ENCODE peak calls at places on chromosomes 16 and 17, in ten cellular contexts. One of them, this sample, is unnamed.

GRCh38 chr17:76053230-76054111 is 18.8 kb downstream of the SRP68 start:
- DNase-seq in HL-60: no peak
- DNase-seq in CD8-positive, alpha-beta T cell: no peak
- DNase-seq in suprapubic skin: no peak
- DNase-seq in Calu3: peak; percentile 48
- DNase-seq in GM13977: no peak
- DNase-seq in GM10248: no peak
- DNase-seq in sigmoid colon: no peak
- DNase-seq in type B pancreatic cell: no peak
- DNase-seq in Peyer's patch: no peak
- DNase-seq in this sample: no peak

GRCh38 chr16:17204248-17205043 is 266.3 kb downstream of the XYLT1 start:
- DNase-seq in HL-60: no peak
- DNase-seq in CD8-positive, alpha-beta T cell: no peak
- DNase-seq in suprapubic skin: no peak
- DNase-seq in Calu3: no peak
- DNase-seq in GM13977: no peak
- DNase-seq in GM10248: no peak
- DNase-seq in sigmoid colon: no peak
- DNase-seq in type B pancreatic cell: no peak
- DNase-seq in Peyer's patch: no peak
- DNase-seq in this sample: no peak

GRCh38 chr17:74994440-74994839 is 7.0 kb downstream of the CDR2L start:
- DNase-seq in HL-60: no peak
- DNase-seq in CD8-positive, alpha-beta T cell: no peak
- DNase-seq in suprapubic skin: no peak
- DNase-seq in Calu3: no peak
- DNase-seq in GM13977: no peak
- DNase-seq in GM10248: no peak
- DNase-seq in sigmoid colon: no peak
- DNase-seq in type B pancreatic cell: no peak
- DNase-seq in Peyer's patch: no peak
- DNase-seq in this sample: no peak

GRCh38 chr17:82937411-82938371 is 97.9 kb upstream of the ZNF750 start:
- DNase-seq in HL-60: no peak
- DNase-seq in CD8-positive, alpha-beta T cell: no peak
- DNase-seq in suprapubic skin: peak; percentile 66
- DNase-seq in Calu3: no peak
- DNase-seq in GM13977: no peak
- DNase-seq in GM10248: no peak
- DNase-seq in sigmoid colon: peak; percentile 45
- DNase-seq in type B pancreatic cell: peak; percentile 65
- DNase-seq in Peyer's patch: no peak
- DNase-seq in this sample: no peak

GRCh38 chr16:22296225-22297113 is 740 bp upstream of the POLR3E start:
- DNase-seq in HL-60: no peak
- DNase-seq in CD8-positive, alpha-beta T cell: no peak
- DNase-seq in suprapubic skin: no peak
- DNase-seq in Calu3: no peak
- DNase-seq in GM13977: no peak
- DNase-seq in GM10248: no peak
- DNase-seq in sigmoid colon: peak; percentile 64
- DNase-seq in type B pancreatic cell: no peak
- DNase-seq in Peyer's patch: no peak
- DNase-seq in this sample: no peak

GRCh38 chr16:50300942-50301625 is 34.7 kb downstream of the ADCY7 start:
- DNase-seq in HL-60: no peak
- DNase-seq in CD8-positive, alpha-beta T cell: no peak
- DNase-seq in suprapubic skin: peak; percentile 79
- DNase-seq in Calu3: no peak
- DNase-seq in GM13977: no peak
- DNase-seq in GM10248: no peak
- DNase-seq in sigmoid colon: peak; percentile 62
- DNase-seq in type B pancreatic cell: no peak
- DNase-seq in Peyer's patch: no peak
- DNase-seq in this sample: no peak

GRCh38 chr17:63997341-63998048 is 656 bp upstream of the PRR29 start:
- DNase-seq in HL-60: no peak
- DNase-seq in CD8-positive, alpha-beta T cell: no peak
- DNase-seq in suprapubic skin: peak; percentile 69
- DNase-seq in Calu3: no peak
- DNase-seq in GM13977: no peak
- DNase-seq in GM10248: no peak
- DNase-seq in sigmoid colon: peak; percentile 60
- DNase-seq in type B pancreatic cell: no peak
- DNase-seq in Peyer's patch: no peak
- DNase-seq in this sample: no peak

GRCh38 chr17:14619821-14620220 is 318.9 kb downstream of the HS3ST3B1 start:
- DNase-seq in HL-60: no peak
- DNase-seq in CD8-positive, alpha-beta T cell: no peak
- DNase-seq in suprapubic skin: no peak
- DNase-seq in Calu3: no peak
- DNase-seq in GM13977: no peak
- DNase-seq in GM10248: no peak
- DNase-seq in sigmoid colon: no peak
- DNase-seq in type B pancreatic cell: no peak
- DNase-seq in Peyer's patch: no peak
- DNase-seq in this sample: no peak

GRCh38 chr17:45286286-45286685 is 24.4 kb upstream of the SPATA32 start:
- DNase-seq in HL-60: no peak
- DNase-seq in CD8-positive, alpha-beta T cell: no peak
- DNase-seq in suprapubic skin: no peak
- DNase-seq in Calu3: no peak
- DNase-seq in GM13977: no peak
- DNase-seq in GM10248: no peak
- DNase-seq in sigmoid colon: no peak
- DNase-seq in type B pancreatic cell: no peak
- DNase-seq in Peyer's patch: no peak
- DNase-seq in this sample: no peak

GRCh38 chr17:45287526-45288264 is 25.8 kb upstream of the SPATA32 start:
- DNase-seq in HL-60: no peak
- DNase-seq in CD8-positive, alpha-beta T cell: no peak
- DNase-seq in suprapubic skin: no peak
- DNase-seq in Calu3: no peak
- DNase-seq in GM13977: no peak
- DNase-seq in GM10248: no peak
- DNase-seq in sigmoid colon: no peak
- DNase-seq in type B pancreatic cell: no peak
- DNase-seq in Peyer's patch: no peak
- DNase-seq in this sample: no peak

GRCh38 chr17:45282683-45283644 is 21.1 kb upstream of the SPATA32 start:
- DNase-seq in HL-60: no peak
- DNase-seq in CD8-positive, alpha-beta T cell: no peak
- DNase-seq in suprapubic skin: peak; percentile 58
- DNase-seq in Calu3: no peak
- DNase-seq in GM13977: no peak
- DNase-seq in GM10248: no peak
- DNase-seq in sigmoid colon: peak; percentile 91
- DNase-seq in type B pancreatic cell: no peak
- DNase-seq in Peyer's patch: no peak
- DNase-seq in this sample: no peak

GRCh38 chr17:45283711-45284110 is 21.8 kb upstream of the SPATA32 start:
- DNase-seq in HL-60: no peak
- DNase-seq in CD8-positive, alpha-beta T cell: no peak
- DNase-seq in suprapubic skin: no peak
- DNase-seq in Calu3: no peak
- DNase-seq in GM13977: no peak
- DNase-seq in GM10248: no peak
- DNase-seq in sigmoid colon: no peak
- DNase-seq in type B pancreatic cell: no peak
- DNase-seq in Peyer's patch: no peak
- DNase-seq in this sample: no peak

GRCh38 chr17:45284176-45285140 is 22.6 kb upstream of the SPATA32 start:
- DNase-seq in HL-60: no peak
- DNase-seq in CD8-positive, alpha-beta T cell: no peak
- DNase-seq in suprapubic skin: peak; percentile 80
- DNase-seq in Calu3: peak; percentile 56
- DNase-seq in GM13977: no peak
- DNase-seq in GM10248: no peak
- DNase-seq in sigmoid colon: peak; percentile 85
- DNase-seq in type B pancreatic cell: no peak
- DNase-seq in Peyer's patch: peak; percentile 51
- DNase-seq in this sample: no peak
- TF ChIP-seq CTCF in HL-60: peak; percentile 3
- TF ChIP-seq CTCF in CD8-positive, alpha-beta T cell: no peak
- TF ChIP-seq CTCF in suprapubic skin: no peak
- TF ChIP-seq CTCF in Calu3: peak; percentile 41
- TF ChIP-seq CTCF in GM13977: peak; percentile 44
- TF ChIP-seq CTCF in GM10248: peak; percentile 32
- TF ChIP-seq CTCF in sigmoid colon: no peak
- TF ChIP-seq CTCF in type B pancreatic cell: peak; percentile 36
- TF ChIP-seq CTCF in Peyer's patch: peak; percentile 35
- TF ChIP-seq CTCF in this sample: no peak

DNA sequence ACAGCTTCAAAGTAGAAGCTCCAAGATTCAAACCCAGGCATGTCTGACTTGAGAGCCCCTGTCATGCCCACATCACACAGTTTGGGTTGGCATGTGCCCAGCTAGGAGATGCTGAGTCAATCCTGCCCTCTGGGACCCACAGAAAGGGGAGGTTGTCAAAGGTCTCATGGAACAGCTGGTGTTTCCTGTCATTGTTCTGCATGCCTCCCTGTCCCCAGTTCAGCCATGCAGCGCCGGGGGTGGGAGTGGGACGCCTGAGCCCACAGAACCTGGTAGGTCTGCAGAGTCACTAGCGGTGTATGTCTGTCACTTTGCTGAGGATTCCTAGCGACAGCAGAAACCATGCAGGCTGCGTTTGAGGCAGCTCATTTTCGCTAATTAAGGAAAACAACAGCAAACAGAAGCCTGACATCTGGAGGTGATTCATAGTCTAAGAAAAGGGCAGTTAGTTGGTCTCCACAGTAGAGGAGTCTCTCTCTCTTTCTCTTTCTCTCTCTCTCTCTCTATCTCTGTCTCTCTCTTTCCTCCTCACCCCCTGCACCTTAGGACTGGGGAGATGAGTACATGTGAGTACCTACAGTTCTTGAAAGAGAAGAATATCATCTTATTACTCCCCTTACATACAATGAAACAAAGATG is 19.7 kb upstream of the CCL1 start:
- DNase-seq in HL-60: no peak
- DNase-seq in CD8-positive, alpha-beta T cell: no peak
- DNase-seq in suprapubic skin: no peak
- DNase-seq in Calu3: no peak
- DNase-seq in GM13977: no peak
- DNase-seq in GM10248: no peak
- DNase-seq in sigmoid colon: no peak
- DNase-seq in type B pancreatic cell: no peak
- DNase-seq in Peyer's patch: no peak
- DNase-seq in this sample: no peak
- TF ChIP-seq CTCF in HL-60: no peak
- TF ChIP-seq CTCF in CD8-positive, alpha-beta T cell: no peak
- TF ChIP-seq CTCF in suprapubic skin: no peak
- TF ChIP-seq CTCF in Calu3: no peak
- TF ChIP-seq CTCF in GM13977: no peak
- TF ChIP-seq CTCF in GM10248: no peak
- TF ChIP-seq CTCF in sigmoid colon: no peak
- TF ChIP-seq CTCF in type B pancreatic cell: no peak
- TF ChIP-seq CTCF in Peyer's patch: no peak
- TF ChIP-seq CTCF in this sample: no peak

DNA sequence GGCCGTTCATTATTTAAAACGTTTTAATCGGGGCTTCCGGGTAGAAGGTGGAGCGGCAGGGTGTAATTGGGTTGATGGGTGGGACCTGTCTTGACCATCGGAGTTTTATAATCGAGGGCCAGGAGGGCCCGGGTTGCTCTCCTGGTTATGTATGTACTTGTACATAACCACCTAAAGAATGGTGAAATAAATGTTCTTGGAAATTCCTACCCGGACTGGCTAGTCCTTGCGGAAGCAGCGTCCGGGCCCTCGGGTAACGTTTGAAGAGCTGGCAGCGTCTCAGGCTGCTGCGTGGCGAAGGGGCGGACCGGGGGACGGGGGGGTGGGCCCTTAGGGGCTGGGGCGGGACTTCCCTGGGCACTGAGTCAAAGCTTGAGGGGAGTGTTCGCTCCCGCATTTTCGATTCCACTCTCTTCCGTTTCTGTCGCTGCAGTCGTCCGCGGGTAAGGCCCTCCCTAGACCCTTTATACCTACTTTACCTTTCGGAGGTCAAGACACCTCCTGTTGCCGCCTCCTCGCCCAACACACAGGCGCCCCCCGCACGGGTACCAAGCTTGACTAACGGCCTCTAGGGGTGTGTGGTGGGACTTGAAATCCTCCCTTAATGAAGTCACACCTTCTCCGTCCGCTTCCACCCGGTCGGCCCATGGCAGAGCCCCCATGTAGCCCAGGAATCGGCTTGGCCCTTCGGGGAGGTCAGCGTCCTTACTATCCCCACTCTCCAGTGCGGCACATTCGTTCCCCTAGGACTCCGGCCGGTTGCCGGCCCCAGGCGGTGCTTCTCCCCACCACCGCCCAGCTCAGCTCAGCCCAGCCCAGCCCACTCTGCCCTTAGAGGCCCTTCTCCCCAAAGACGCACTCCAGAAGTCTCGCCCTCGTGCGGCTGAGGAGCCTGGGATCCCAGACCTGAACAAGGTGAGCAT is at the start of gene TMEM106A:
- DNase-seq in HL-60: no peak
- DNase-seq in CD8-positive, alpha-beta T cell: peak; percentile 50
- DNase-seq in suprapubic skin: peak; percentile 88
- DNase-seq in Calu3: no peak
- DNase-seq in GM13977: peak; percentile 91
- DNase-seq in GM10248: peak; percentile 94
- DNase-seq in sigmoid colon: peak; percentile 93
- DNase-seq in type B pancreatic cell: no peak
- DNase-seq in Peyer's patch: peak; percentile 80
- DNase-seq in this sample: peak; percentile 72
- TF ChIP-seq CTCF in HL-60: no peak
- TF ChIP-seq CTCF in CD8-positive, alpha-beta T cell: peak; percentile 58
- TF ChIP-seq CTCF in suprapubic skin: peak; percentile 14
- TF ChIP-seq CTCF in Calu3: no peak
- TF ChIP-seq CTCF in GM13977: peak; percentile 26
- TF ChIP-seq CTCF in GM10248: peak; percentile 6
- TF ChIP-seq CTCF in sigmoid colon: peak; percentile 51
- TF ChIP-seq CTCF in type B pancreatic cell: peak; percentile 62
- TF ChIP-seq CTCF in Peyer's patch: peak; percentile 36
- TF ChIP-seq CTCF in this sample: peak; percentile 52

GRCh38 chr16:56594292-56594619 is 4.9 kb downstream of the MT3 start:
- DNase-seq in HL-60: no peak
- DNase-seq in CD8-positive, alpha-beta T cell: no peak
- DNase-seq in suprapubic skin: no peak
- DNase-seq in Calu3: no peak
- DNase-seq in GM13977: no peak
- DNase-seq in GM10248: no peak
- DNase-seq in sigmoid colon: no peak
- DNase-seq in type B pancreatic cell: no peak
- DNase-seq in Peyer's patch: no peak
- DNase-seq in this sample: no peak

GRCh38 chr16:56588781-56589140 is 567 bp upstream of the MT3 start:
- DNase-seq in HL-60: no peak
- DNase-seq in CD8-positive, alpha-beta T cell: no peak
- DNase-seq in suprapubic skin: no peak
- DNase-seq in Calu3: no peak
- DNase-seq in GM13977: no peak
- DNase-seq in GM10248: no peak
- DNase-seq in sigmoid colon: no peak
- DNase-seq in type B pancreatic cell: no peak
- DNase-seq in Peyer's patch: no peak
- DNase-seq in this sample: no peak

GRCh38 chr16:56591377-56592060 is 2.2 kb downstream of the MT3 start:
- DNase-seq in HL-60: no peak
- DNase-seq in CD8-positive, alpha-beta T cell: no peak
- DNase-seq in suprapubic skin: no peak
- DNase-seq in Calu3: no peak
- DNase-seq in GM13977: no peak
- DNase-seq in GM10248: no peak
- DNase-seq in sigmoid colon: no peak
- DNase-seq in type B pancreatic cell: no peak
- DNase-seq in Peyer's patch: no peak
- DNase-seq in this sample: no peak

GRCh38 chr16:56593573-56594291 is 4.4 kb downstream of the MT3 start:
- DNase-seq in HL-60: no peak
- DNase-seq in CD8-positive, alpha-beta T cell: no peak
- DNase-seq in suprapubic skin: no peak
- DNase-seq in Calu3: no peak
- DNase-seq in GM13977: no peak
- DNase-seq in GM10248: no peak
- DNase-seq in sigmoid colon: no peak
- DNase-seq in type B pancreatic cell: no peak
- DNase-seq in Peyer's patch: no peak
- DNase-seq in this sample: no peak

GRCh38 chr16:56589141-56590039 is at the start of gene MT3:
- DNase-seq in HL-60: no peak
- DNase-seq in CD8-positive, alpha-beta T cell: no peak
- DNase-seq in suprapubic skin: no peak
- DNase-seq in Calu3: no peak
- DNase-seq in GM13977: no peak
- DNase-seq in GM10248: no peak
- DNase-seq in sigmoid colon: no peak
- DNase-seq in type B pancreatic cell: no peak
- DNase-seq in Peyer's patch: no peak
- DNase-seq in this sample: no peak
- TF ChIP-seq CTCF in HL-60: no peak
- TF ChIP-seq CTCF in CD8-positive, alpha-beta T cell: no peak
- TF ChIP-seq CTCF in suprapubic skin: no peak
- TF ChIP-seq CTCF in Calu3: no peak
- TF ChIP-seq CTCF in GM13977: no peak
- TF ChIP-seq CTCF in GM10248: no peak
- TF ChIP-seq CTCF in sigmoid colon: no peak
- TF ChIP-seq CTCF in type B pancreatic cell: no peak
- TF ChIP-seq CTCF in Peyer's patch: peak; percentile 8
- TF ChIP-seq CTCF in this sample: no peak

This sample was measured in natural killer cell.